ENCODE peak calls at places on chromosomes 12 and 14, in seven cellular contexts. M is IMR-90, I is mesendoderm, D is neuronal stem cell, F is mesenchymal stem cell, O is H9, N is trophoblast cell. Z is an unnamed sample.

GRCh38 chr12:105427883-105428282 is 97.4 kb downstream of the C12orf75 start:
- DNase-seq in D (no peak), I (peak), N (no peak), O (no peak), F (peak), M (peak), Z (no peak)

GRCh38 chr12:101567918-101568317 is 26.9 kb upstream of the MYBPC1 start:
- DNase-seq in D (no peak), M (no peak), F (no peak), O (no peak), I (no peak), N (no peak), Z (no peak)

GRCh38 chr14:69088523-69089445 is 64.1 kb downstream of the DCAF5 start:
- DNase-seq in F (peak), D (no peak), N (peak), M (peak), I (no peak), O (no peak), Z (no peak)

GRCh38 chr14:76644875-76645518 is 116.3 kb upstream of the VASH1 start:
- DNase-seq in D (peak), O (peak), N (peak), M (peak), I (peak), F (peak), Z (peak)

GRCh38 chr14:51318777-51319176 is 78.7 kb downstream of the TMX1 start:
- DNase-seq in M (no peak), I (no peak), O (no peak), N (no peak), F (no peak), D (no peak), Z (no peak)

GRCh38 chr12:104727866-104728449 is 230.1 kb downstream of the SLC41A2 start:
- DNase-seq in M (no peak), I (no peak), O (no peak), D (no peak), F (no peak), N (peak), Z (no peak)

GRCh38 chr12:120006248-120006975 is 17.4 kb downstream of the BICDL1 start:
- DNase-seq in N (peak), F (no peak), M (no peak), I (peak), D (no peak), O (no peak), Z (no peak)

GRCh38 chr14:91223028-91223783 is 21.3 kb downstream of the GPR68 start:
- DNase-seq in O (no peak), F (no peak), D (no peak), N (no peak), I (no peak), M (no peak), Z (no peak)

GRCh38 chr12:47141459-47141858 is 61.7 kb upstream of the AMIGO2 start:
- DNase-seq in M (no peak), F (no peak), D (no peak), N (no peak), I (peak), O (peak), Z (no peak)

GRCh38 chr12:107093547-107094448 is at the start of gene CRY1:
- DNase-seq in F (peak), I (peak), M (peak), N (peak), D (peak), O (peak), Z (peak)
- H3K18ac ChIP-seq in F (peak), I (peak), M (peak), N (peak), D (peak), O (peak), Z (peak)

DNA sequence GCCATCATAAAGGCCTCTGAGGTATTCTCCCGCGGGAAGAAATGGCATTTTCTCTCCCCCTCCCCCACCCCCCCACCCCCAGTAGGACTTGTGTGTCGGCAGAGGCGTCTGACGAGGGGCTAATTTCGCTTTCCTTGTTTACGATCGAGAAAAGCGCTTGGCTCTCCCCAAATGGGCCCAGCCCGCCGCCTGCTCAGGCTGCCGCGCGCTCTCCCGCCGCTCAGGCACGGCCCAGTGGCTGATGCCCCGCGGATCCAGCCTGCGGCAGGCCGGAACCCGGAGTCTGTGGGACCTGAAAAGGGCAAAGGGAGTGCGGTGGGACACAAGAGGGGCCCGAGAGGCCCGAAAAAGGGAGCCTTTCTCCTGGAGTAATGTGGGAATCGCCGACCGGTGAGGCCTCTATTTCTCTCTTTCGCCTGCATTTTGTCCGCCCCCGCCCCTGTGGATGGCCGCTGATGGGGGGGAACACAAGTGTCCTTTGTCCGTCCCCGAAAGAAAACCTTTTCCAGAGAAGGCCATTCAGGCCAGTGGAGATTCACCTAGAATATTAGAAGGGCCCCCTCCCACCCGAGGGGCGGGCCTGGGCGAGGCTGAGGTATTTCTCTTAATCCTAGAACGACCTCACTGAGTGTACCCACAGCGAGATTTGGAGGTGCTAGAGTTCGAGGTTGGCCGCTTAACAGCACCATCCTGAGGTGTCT is 9.0 kb upstream of the HOXC6 start:
- DNase-seq in D (no peak), N (no peak), O (peak), F (peak), M (no peak), I (peak), Z (no peak)
- H3K18ac ChIP-seq in D (peak), N (no peak), O (no peak), F (peak), M (no peak), I (no peak), Z (no peak)

DNA sequence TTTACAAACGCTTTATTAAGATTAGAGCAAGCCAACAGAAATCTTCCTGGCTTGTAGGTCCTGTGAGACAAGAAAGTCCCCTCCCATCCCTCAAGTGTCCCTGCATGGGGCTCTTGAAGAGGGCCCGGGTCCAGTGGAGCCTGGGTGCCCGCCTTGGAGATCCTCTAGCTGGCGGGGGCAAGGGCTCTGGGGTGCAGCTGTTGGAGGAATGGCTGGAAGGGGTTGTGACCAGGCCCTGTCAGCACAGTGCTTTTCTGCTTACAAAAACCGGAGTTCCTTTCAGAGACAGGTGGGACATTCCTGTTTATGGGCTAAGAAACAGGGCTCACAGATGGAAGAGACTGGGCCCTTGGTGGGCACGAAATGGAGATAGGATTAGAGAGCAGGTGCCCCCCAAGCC is 2.6 kb upstream of the DLK1 start:
- DNase-seq in N (no peak), F (no peak), I (no peak), O (no peak), D (no peak), M (no peak), Z (no peak)
- H3K18ac ChIP-seq in N (no peak), F (no peak), I (no peak), O (no peak), D (peak), M (no peak), Z (no peak)

GRCh38 chr14:49612251-49612650 is 8.2 kb downstream of the RPL36AL start:
- DNase-seq in M (no peak), D (no peak), O (no peak), N (peak), I (no peak), F (no peak), Z (no peak)
- H3K18ac ChIP-seq in M (no peak), D (no peak), O (no peak), N (no peak), I (no peak), F (no peak), Z (no peak)

DNA sequence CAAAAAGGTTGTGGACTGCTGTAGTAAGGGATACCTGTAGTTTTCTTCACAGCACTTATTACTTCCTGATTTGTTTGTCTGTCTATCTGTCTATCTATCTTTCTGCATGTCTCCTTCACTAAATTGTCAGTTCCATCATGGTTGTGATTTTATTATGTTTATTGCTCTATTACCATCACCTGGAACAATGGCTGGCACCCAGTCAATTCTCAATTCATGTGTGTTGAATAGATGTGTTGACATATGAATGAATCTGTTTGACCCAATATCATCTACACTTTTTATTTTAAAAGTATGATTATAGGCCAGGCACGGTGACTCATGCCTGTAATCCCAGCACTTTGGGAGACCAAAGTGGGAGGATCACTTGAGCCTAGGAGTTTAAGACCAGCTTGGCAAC is 224.4 kb downstream of the NUBPL start:
- DNase-seq in F (no peak), O (no peak), I (no peak), D (no peak), M (no peak), N (no peak), Z (no peak)
- H3K18ac ChIP-seq in F (no peak), O (no peak), I (no peak), D (no peak), M (no peak), N (no peak), Z (no peak)

GRCh38 chr14:74508844-74509428 is 15.4 kb downstream of the ISCA2 start:
- DNase-seq in F (no peak), I (no peak), N (no peak), D (no peak), M (no peak), O (no peak), Z (no peak)

GRCh38 chr14:74508292-74508731 is 14.7 kb downstream of the ISCA2 start:
- DNase-seq in M (no peak), O (peak), I (peak), D (no peak), F (peak), N (no peak), Z (no peak)

GRCh38 chr14:74507085-74507484 is 13.5 kb downstream of the ISCA2 start:
- DNase-seq in M (no peak), D (no peak), N (no peak), I (no peak), F (no peak), O (no peak), Z (no peak)

GRCh38 chr14:74506408-74506807 is 12.8 kb downstream of the ISCA2 start:
- DNase-seq in N (no peak), O (no peak), D (no peak), I (no peak), F (no peak), M (no peak), Z (no peak)

GRCh38 chr14:74507796-74508195 is 14.2 kb downstream of the ISCA2 start:
- DNase-seq in M (no peak), I (no peak), N (no peak), F (no peak), O (no peak), D (no peak), Z (no peak)
- H3K18ac ChIP-seq in M (no peak), I (no peak), N (no peak), F (no peak), O (no peak), D (no peak), Z (no peak)

GRCh38 chr14:96088131-96088880 is 49.1 kb downstream of the C14orf132 start:
- DNase-seq in I (no peak), M (no peak), F (no peak), O (no peak), N (no peak), D (no peak), Z (no peak)
- H3K18ac ChIP-seq in I (no peak), M (no peak), F (no peak), O (no peak), N (no peak), D (no peak), Z (no peak)

GRCh38 chr14:97095269-97095668 is 298.1 kb downstream of the VRK1 start:
- DNase-seq in D (no peak), N (no peak), F (no peak), O (no peak), M (no peak), I (peak), Z (no peak)
- H3K18ac ChIP-seq in D (no peak), N (no peak), F (no peak), O (no peak), M (no peak), I (no peak), Z (no peak)

GRCh38 chr12:65470261-65470660 is 191.8 kb downstream of the MSRB3 start:
- DNase-seq in M (no peak), D (no peak), F (no peak), O (no peak), I (no peak), N (no peak), Z (no peak)

GRCh38 chr12:65466906-65467305 is 188.4 kb downstream of the MSRB3 start:
- DNase-seq in F (no peak), M (no peak), D (no peak), O (no peak), I (no peak), N (no peak), Z (no peak)

GRCh38 chr12:65474831-65475230 is 196.3 kb downstream of the MSRB3 start:
- DNase-seq in O (no peak), F (no peak), N (no peak), M (no peak), I (no peak), D (no peak), Z (no peak)

GRCh38 chr12:65472079-65472478 is 193.6 kb downstream of the MSRB3 start:
- DNase-seq in O (no peak), M (no peak), D (no peak), F (no peak), N (no peak), I (no peak), Z (no peak)
- H3K18ac ChIP-seq in O (no peak), M (no peak), D (no peak), F (no peak), N (no peak), I (no peak), Z (no peak)

GRCh38 chr12:2510066-2510465 is 284.7 kb upstream of the FKBP4 start:
- DNase-seq in D (no peak), I (no peak), M (no peak), F (no peak), O (no peak), N (no peak), Z (no peak)

GRCh38 chr12:2503762-2504161 is 291.0 kb upstream of the FKBP4 start:
- DNase-seq in D (no peak), N (no peak), F (no peak), M (no peak), O (no peak), I (peak), Z (no peak)

GRCh38 chr12:2504577-2504976 is 290.2 kb upstream of the FKBP4 start:
- DNase-seq in N (no peak), O (no peak), F (no peak), M (no peak), I (no peak), D (no peak), Z (no peak)

GRCh38 chr12:2509137-2509536 is 285.6 kb upstream of the FKBP4 start:
- DNase-seq in D (no peak), I (no peak), M (no peak), O (no peak), N (peak), F (no peak), Z (no peak)

DNA sequence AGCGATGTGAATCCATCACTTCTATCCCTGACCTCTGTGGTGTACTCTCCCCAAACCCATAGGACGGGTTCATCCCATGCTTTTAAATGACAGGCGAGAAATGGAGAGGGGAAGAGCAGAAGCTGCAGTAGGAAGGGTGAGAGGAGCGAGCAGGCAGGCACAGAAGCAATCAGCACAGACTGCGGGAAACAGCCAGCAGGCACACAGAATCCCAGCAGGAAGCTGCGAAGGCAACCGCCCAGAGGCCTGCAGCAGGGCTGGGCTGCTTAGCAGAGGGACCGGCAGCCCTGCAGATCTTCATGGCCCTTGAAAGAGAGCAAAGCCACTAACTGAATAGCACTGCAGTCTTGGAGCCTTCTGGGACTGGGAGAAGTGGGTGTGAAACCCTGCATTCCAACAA is 287.0 kb upstream of the FKBP4 start:
- DNase-seq in F (no peak), N (peak), O (peak), M (no peak), D (no peak), I (peak), Z (no peak)
- H3K18ac ChIP-seq in F (no peak), N (no peak), O (no peak), M (no peak), D (no peak), I (no peak), Z (no peak)

Z was measured in H1.